ENCODE peak calls at places on chromosomes 12 and 14, in six cellular contexts. Z, J, I, M, P and Q are unnamed samples.

GRCh38 chr14:100065161-100065871 is at the start of gene EVL:
- DNase-seq in Z (no peak), J (no peak), I (no peak), M (no peak), P (no peak), Q (peak)

GRCh38 chr12:120534703-120535655 is 823 bp downstream of the RNF10 start:
- DNase-seq in Z (peak), J (peak), I (peak), M (peak), P (peak), Q (no peak)

GRCh38 chr14:104971447-104972240 is 6.5 kb downstream of the AHNAK2 start:
- DNase-seq in Z (peak), J (no peak), I (peak), M (no peak), P (peak), Q (no peak)

GRCh38 chr14:44404599-44405349 is 102.3 kb downstream of the FSCB start:
- DNase-seq in Z (no peak), J (no peak), I (no peak), M (no peak), P (no peak), Q (no peak)

GRCh38 chr12:131131077-131131807 is 177.5 kb downstream of the ADGRD1 start:
- DNase-seq in Z (no peak), J (no peak), I (peak), M (no peak), P (no peak), Q (no peak)

GRCh38 chr12:131829351-131829794 is 1.2 kb downstream of the MMP17 start:
- DNase-seq in Z (peak), J (no peak), I (peak), M (peak), P (no peak), Q (no peak)

GRCh38 chr14:68020999-68021663 is 201.6 kb downstream of the RAD51B start:
- DNase-seq in Z (no peak), J (no peak), I (no peak), M (no peak), P (no peak), Q (no peak)

GRCh38 chr12:124827588-124828184 is 36.0 kb downstream of the SCARB1 start:
- DNase-seq in Z (no peak), J (no peak), I (no peak), M (no peak), P (no peak), Q (no peak)

GRCh38 chr12:84497819-84498218 is 414.8 kb downstream of the SLC6A15 start:
- DNase-seq in Z (no peak), J (no peak), I (no peak), M (peak), P (no peak), Q (no peak)

GRCh38 chr12:72276212-72276865 is 4.2 kb downstream of the TRHDE start:
- DNase-seq in Z (no peak), J (no peak), I (no peak), M (no peak), P (no peak), Q (no peak)

GRCh38 chr12:56898938-56899337 is 35.3 kb downstream of the SDR9C7 start:
- DNase-seq in Z (no peak), J (no peak), I (no peak), M (no peak), P (no peak), Q (no peak)

GRCh38 chr12:105888696-105889095 is 250.1 kb downstream of the NUAK1 start:
- DNase-seq in Z (no peak), J (no peak), I (no peak), M (no peak), P (no peak), Q (no peak)

DNA sequence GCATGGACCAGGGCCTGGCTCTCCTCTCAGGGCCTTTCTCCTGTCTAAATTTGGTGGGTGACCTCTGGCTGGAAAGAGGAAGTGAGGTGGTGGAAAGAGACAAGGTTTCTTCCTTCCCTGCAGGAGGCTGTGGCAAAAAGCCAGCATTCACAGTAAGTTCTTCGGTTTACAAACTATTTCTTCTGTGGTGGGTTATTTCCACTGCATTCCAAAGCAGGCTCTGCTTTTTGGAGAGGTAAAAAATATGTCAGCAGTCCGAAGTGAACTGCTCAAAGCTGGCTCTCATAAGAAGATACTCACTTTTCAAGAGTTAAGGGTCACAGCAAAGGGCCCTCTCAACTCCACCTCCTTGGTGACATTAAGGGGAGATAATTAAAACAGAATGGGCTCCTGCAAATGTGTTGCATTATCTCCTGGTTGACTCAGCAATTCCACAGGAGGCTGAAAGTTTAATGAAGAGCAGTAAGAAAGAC is 48.9 kb upstream of the POC1B start:
- DNase-seq in Z (no peak), J (no peak), I (no peak), M (no peak), P (no peak), Q (no peak)
- H3K4me3 ChIP-seq in Z (no peak), J (no peak), I (no peak), M (no peak), P (no peak), Q (no peak)

GRCh38 chr12:6355491-6356373 is 13.9 kb upstream of the TNFRSF1A start:
- DNase-seq in Z (no peak), J (peak), I (no peak), M (no peak), P (no peak), Q (no peak)
- TF ChIP-seq CTCF in Z (no peak), J (no peak), I (no peak), M (no peak), P (no peak), Q (no peak)

GRCh38 chr12:13097526-13097925 is 5.9 kb downstream of the GSG1 start:
- DNase-seq in Z (no peak), J (no peak), I (no peak), M (no peak), P (no peak), Q (no peak)
- H3K4me3 ChIP-seq in Z (peak), J (peak), I (no peak), M (no peak), P (peak), Q (peak)

GRCh38 chr12:48865441-48866290 is at the start of gene RND1:
- DNase-seq in Z (peak), J (peak), I (peak), M (peak), P (peak), Q (peak)
- TF ChIP-seq CTCF in Z (no peak), J (no peak), I (no peak), M (peak), P (no peak), Q (no peak)

GRCh38 chr12:116145451-116145850 is 132.0 kb downstream of the MED13L start:
- DNase-seq in Z (no peak), J (no peak), I (no peak), M (no peak), P (no peak), Q (no peak)

GRCh38 chr12:116141833-116142162 is 135.7 kb downstream of the MED13L start:
- DNase-seq in Z (no peak), J (no peak), I (no peak), M (no peak), P (no peak), Q (no peak)

GRCh38 chr12:116142936-116143882 is 134.3 kb downstream of the MED13L start:
- DNase-seq in Z (no peak), J (no peak), I (no peak), M (no peak), P (no peak), Q (no peak)

GRCh38 chr12:116144384-116144783 is 133.1 kb downstream of the MED13L start:
- DNase-seq in Z (no peak), J (no peak), I (no peak), M (no peak), P (no peak), Q (no peak)

GRCh38 chr12:116143883-116144266 is 133.6 kb downstream of the MED13L start:
- DNase-seq in Z (no peak), J (no peak), I (no peak), M (peak), P (no peak), Q (no peak)
- H3K4me3 ChIP-seq in Z (no peak), J (no peak), I (no peak), M (no peak), P (no peak), Q (no peak)

GRCh38 chr12:32261638-32262037 is 137.7 kb upstream of the FGD4 start:
- DNase-seq in Z (no peak), J (no peak), I (no peak), M (peak), P (no peak), Q (peak)
- TF ChIP-seq CTCF in Z (no peak), J (no peak), I (no peak), M (peak), P (no peak), Q (peak)

GRCh38 chr14:31456841-31457664 is at the start of gene DTD2:
- DNase-seq in Z (peak), J (peak), I (peak), M (peak), P (peak), Q (peak)

GRCh38 chr14:31461545-31461944 is 4.2 kb upstream of the DTD2 start:
- DNase-seq in Z (no peak), J (no peak), I (no peak), M (no peak), P (no peak), Q (no peak)

GRCh38 chr14:31457665-31458659 is 656 bp upstream of the DTD2 start:
- DNase-seq in Z (no peak), J (no peak), I (no peak), M (peak), P (no peak), Q (no peak)
- H3K4me3 ChIP-seq in Z (peak), J (peak), I (no peak), M (peak), P (peak), Q (peak)